ENCODE peak calls at places on chromosomes 2 and 18, in ten cellular contexts. X is naive thymus-derived CD4-positive, alpha-beta T cell; I is aorta; B is upper lobe of left lung; T is A549; S is endodermal cell; Y is cardiac muscle cell; K is testis; F is mesendoderm; W is SJSA1. D is an unnamed sample.

GRCh38 chr2:219718066-219718465 is 90.6 kb downstream of the SLC4A3 start:
- DNase-seq in X (no peak), I (no peak), B (no peak), T (no peak), S (no peak), Y (no peak), K (no peak), F (no peak), W (no peak), D (no peak)

GRCh38 chr2:24984912-24985311 is 13.2 kb upstream of the DNAJC27 start:
- DNase-seq in X (no peak), I (peak), B (no peak), T (no peak), S (peak), Y (peak), K (peak), F (peak), W (no peak), D (no peak)

GRCh38 chr2:72915907-72916742 is 1.2 kb upstream of the EMX1 start:
- DNase-seq in X (peak), I (peak), B (peak), T (peak), S (peak), Y (peak), K (peak), F (peak), W (peak), D (no peak)

GRCh38 chr2:241771286-241772062 is 5.1 kb upstream of the GAL3ST2 start:
- DNase-seq in X (no peak), I (no peak), B (no peak), T (no peak), S (peak), Y (peak), K (peak), F (peak), W (peak), D (peak)

GRCh38 chr2:239161711-239162140 is 239.1 kb downstream of the HDAC4 start:
- DNase-seq in X (no peak), I (peak), B (peak), T (no peak), S (peak), Y (no peak), K (no peak), F (no peak), W (peak), D (no peak)

GRCh38 chr2:205954707-205955106 is 131.3 kb downstream of the INO80D start:
- DNase-seq in X (no peak), I (no peak), B (no peak), T (no peak), S (no peak), Y (no peak), K (no peak), F (no peak), W (no peak), D (no peak)

GRCh38 chr2:225025917-225026571 is 16.2 kb downstream of the DOCK10 start:
- DNase-seq in X (peak), I (no peak), B (peak), T (no peak), S (no peak), Y (peak), K (no peak), F (no peak), W (no peak), D (no peak)

GRCh38 chr2:168392031-168392430 is 64.0 kb upstream of the CERS6 start:
- DNase-seq in X (no peak), I (no peak), B (no peak), T (no peak), S (no peak), Y (no peak), K (no peak), F (no peak), W (no peak), D (no peak)

GRCh38 chr2:38850045-38850444 is 25.7 kb downstream of the DHX57 start:
- DNase-seq in X (no peak), I (no peak), B (no peak), T (no peak), S (no peak), Y (no peak), K (no peak), F (no peak), W (no peak), D (no peak)

GRCh38 chr2:210556355-210556980 is at the start of gene CPS1:
- DNase-seq in X (no peak), I (no peak), B (no peak), T (no peak), S (no peak), Y (no peak), K (no peak), F (no peak), W (no peak), D (no peak)

GRCh38 chr18:47251289-47252120 is at the start of gene SKOR2:
- DNase-seq in X (no peak), I (no peak), B (no peak), T (no peak), S (peak), Y (no peak), K (no peak), F (peak), W (no peak), D (no peak)

GRCh38 chr18:79611040-79611681 is 68.4 kb upstream of the CTDP1 start:
- DNase-seq in X (no peak), I (no peak), B (peak), T (no peak), S (peak), Y (peak), K (peak), F (peak), W (peak), D (no peak)

GRCh38 chr18:3703732-3704176 is 253.8 kb downstream of the TGIF1 start:
- DNase-seq in X (peak), I (peak), B (peak), T (peak), S (peak), Y (peak), K (peak), F (peak), W (no peak), D (no peak)

GRCh38 chr2:241617431-241618154 is 19.4 kb downstream of the THAP4 start:
- DNase-seq in X (peak), I (no peak), B (peak), T (no peak), S (peak), Y (peak), K (no peak), F (peak), W (no peak), D (peak)

GRCh38 chr2:212695426-212695825 is 156.8 kb upstream of the ERBB4 start:
- DNase-seq in X (no peak), I (no peak), B (no peak), T (no peak), S (no peak), Y (no peak), K (no peak), F (no peak), W (no peak), D (no peak)

GRCh38 chr18:32372381-32373061 is 98.2 kb downstream of the GAREM1 start:
- DNase-seq in X (no peak), I (no peak), B (peak), T (peak), S (no peak), Y (no peak), K (no peak), F (peak), W (no peak), D (no peak)

GRCh38 chr2:118593257-118593656 is 254.2 kb downstream of the EN1 start:
- DNase-seq in X (no peak), I (no peak), B (no peak), T (no peak), S (no peak), Y (peak), K (no peak), F (no peak), W (no peak), D (no peak)

GRCh38 chr2:117774716-117775115 is 39.8 kb upstream of the DDX18 start:
- DNase-seq in X (no peak), I (no peak), B (no peak), T (no peak), S (no peak), Y (no peak), K (no peak), F (no peak), W (no peak), D (no peak)

GRCh38 chr2:155748126-155748525 is 584.4 kb downstream of the NR4A2 start:
- DNase-seq in X (no peak), I (no peak), B (no peak), T (no peak), S (no peak), Y (no peak), K (no peak), F (no peak), W (no peak), D (no peak)

GRCh38 chr2:55992465-55992864 is 68.9 kb upstream of the EFEMP1 start:
- DNase-seq in X (no peak), I (peak), B (no peak), T (peak), S (no peak), Y (peak), K (no peak), F (no peak), W (peak), D (no peak)

GRCh38 chr2:85575739-85576138 is 1.6 kb upstream of the VAMP8 start:
- DNase-seq in X (no peak), I (no peak), B (no peak), T (no peak), S (no peak), Y (no peak), K (no peak), F (no peak), W (no peak), D (no peak)

GRCh38 chr2:233945146-233945545 is 28.0 kb downstream of the TRPM8 start:
- DNase-seq in X (no peak), I (no peak), B (no peak), T (no peak), S (no peak), Y (no peak), K (no peak), F (no peak), W (no peak), D (no peak)

GRCh38 chr2:239328306-239329191 is 72.3 kb downstream of the HDAC4 start:
- DNase-seq in X (no peak), I (peak), B (no peak), T (no peak), S (peak), Y (peak), K (peak), F (no peak), W (peak), D (no peak)

GRCh38 chr2:15050483-15050882 is 418.0 kb downstream of the LRATD1 start:
- DNase-seq in X (no peak), I (no peak), B (no peak), T (no peak), S (no peak), Y (no peak), K (no peak), F (no peak), W (no peak), D (no peak)

GRCh38 chr2:39379643-39380524 is 57.2 kb downstream of the MAP4K3 start:
- DNase-seq in X (peak), I (no peak), B (no peak), T (peak), S (no peak), Y (peak), K (no peak), F (no peak), W (no peak), D (no peak)

GRCh38 chr2:102114851-102115497 is 27.6 kb upstream of the IL1R1 start:
- DNase-seq in X (no peak), I (peak), B (peak), T (no peak), S (no peak), Y (peak), K (no peak), F (no peak), W (peak), D (no peak)

GRCh38 chr2:64488050-64488974 is 34.4 kb downstream of the LGALSL start:
- DNase-seq in X (peak), I (peak), B (peak), T (peak), S (peak), Y (peak), K (peak), F (peak), W (peak), D (peak)

GRCh38 chr2:152093464-152093863 is 5.4 kb downstream of the CACNB4 start:
- DNase-seq in X (no peak), I (no peak), B (peak), T (no peak), S (no peak), Y (peak), K (peak), F (no peak), W (no peak), D (no peak)

GRCh38 chr2:102074167-102074778 is 68.3 kb upstream of the IL1R1 start:
- DNase-seq in X (no peak), I (no peak), B (no peak), T (no peak), S (no peak), Y (no peak), K (no peak), F (peak), W (no peak), D (no peak)

GRCh38 chr2:108304975-108305374 is 16.3 kb downstream of the SULT1C2 start:
- DNase-seq in X (no peak), I (no peak), B (no peak), T (no peak), S (no peak), Y (no peak), K (no peak), F (no peak), W (no peak), D (no peak)

GRCh38 chr18:58264846-58265245 is 220.8 kb downstream of the NEDD4L start:
- DNase-seq in X (no peak), I (no peak), B (no peak), T (no peak), S (no peak), Y (no peak), K (no peak), F (no peak), W (no peak), D (no peak)

GRCh38 chr2:161250864-161251436 is 57.3 kb upstream of the PSMD14 start:
- DNase-seq in X (no peak), I (no peak), B (no peak), T (peak), S (peak), Y (peak), K (no peak), F (peak), W (no peak), D (peak)

GRCh38 chr2:220445429-220446105 is 818.1 kb downstream of the SLC4A3 start:
- DNase-seq in X (no peak), I (no peak), B (no peak), T (no peak), S (no peak), Y (peak), K (no peak), F (peak), W (no peak), D (no peak)

GRCh38 chr18:79815657-79816056 is 17.9 kb downstream of the KCNG2 start:
- DNase-seq in X (no peak), I (no peak), B (no peak), T (no peak), S (peak), Y (no peak), K (no peak), F (no peak), W (no peak), D (no peak)

GRCh38 chr2:241798081-241798630 is 10.8 kb upstream of the NEU4 start:
- DNase-seq in X (no peak), I (peak), B (no peak), T (no peak), S (peak), Y (no peak), K (no peak), F (no peak), W (no peak), D (no peak)

GRCh38 chr18:2988041-2988794 is 24.7 kb downstream of the LPIN2 start:
- DNase-seq in X (no peak), I (no peak), B (no peak), T (no peak), S (no peak), Y (peak), K (no peak), F (no peak), W (no peak), D (no peak)

GRCh38 chr2:5664197-5664728 is 27.9 kb upstream of the SOX11 start:
- DNase-seq in X (no peak), I (no peak), B (no peak), T (no peak), S (no peak), Y (no peak), K (no peak), F (no peak), W (no peak), D (no peak)

GRCh38 chr2:57399061-57399460 is 647.5 kb upstream of the VRK2 start:
- DNase-seq in X (no peak), I (no peak), B (no peak), T (no peak), S (no peak), Y (no peak), K (no peak), F (no peak), W (no peak), D (no peak)

GRCh38 chr2:8309131-8309530 is 372.7 kb upstream of the ID2 start:
- DNase-seq in X (no peak), I (no peak), B (no peak), T (no peak), S (peak), Y (no peak), K (no peak), F (no peak), W (no peak), D (no peak)

GRCh38 chr2:43675646-43676321 is 445 bp downstream of the C1GALT1C1L start:
- DNase-seq in X (no peak), I (no peak), B (no peak), T (no peak), S (no peak), Y (no peak), K (no peak), F (no peak), W (no peak), D (no peak)
- H3K27ac ChIP-seq in X (no peak), I (no peak), B (peak), T (peak), S (no peak), Y (no peak), K (no peak), F (no peak), W (no peak), D (no peak)

GRCh38 chr2:196260546-196260945 is 89.2 kb upstream of the STK17B start:
- DNase-seq in X (peak), I (no peak), B (no peak), T (no peak), S (no peak), Y (no peak), K (no peak), F (no peak), W (no peak), D (no peak)
- H3K4me3 ChIP-seq in X (peak), I (no peak), B (no peak), T (no peak), S (no peak), Y (no peak), K (no peak), F (no peak), W (no peak), D (peak)

GRCh38 chr2:172204309-172204708 is 101.6 kb upstream of the DLX2 start:
- DNase-seq in X (no peak), I (no peak), B (no peak), T (no peak), S (no peak), Y (peak), K (no peak), F (no peak), W (no peak), D (no peak)

GRCh38 chr2:172207916-172208315 is 105.2 kb upstream of the DLX2 start:
- DNase-seq in X (no peak), I (no peak), B (no peak), T (no peak), S (no peak), Y (no peak), K (no peak), F (no peak), W (no peak), D (no peak)

GRCh38 chr2:172200495-172201085 is 97.9 kb upstream of the DLX2 start:
- DNase-seq in X (no peak), I (no peak), B (no peak), T (no peak), S (peak), Y (peak), K (peak), F (peak), W (no peak), D (no peak)

GRCh38 chr2:172208881-172209325 is 106.2 kb upstream of the DLX2 start:
- DNase-seq in X (no peak), I (no peak), B (no peak), T (no peak), S (no peak), Y (peak), K (no peak), F (no peak), W (no peak), D (no peak)

DNA sequence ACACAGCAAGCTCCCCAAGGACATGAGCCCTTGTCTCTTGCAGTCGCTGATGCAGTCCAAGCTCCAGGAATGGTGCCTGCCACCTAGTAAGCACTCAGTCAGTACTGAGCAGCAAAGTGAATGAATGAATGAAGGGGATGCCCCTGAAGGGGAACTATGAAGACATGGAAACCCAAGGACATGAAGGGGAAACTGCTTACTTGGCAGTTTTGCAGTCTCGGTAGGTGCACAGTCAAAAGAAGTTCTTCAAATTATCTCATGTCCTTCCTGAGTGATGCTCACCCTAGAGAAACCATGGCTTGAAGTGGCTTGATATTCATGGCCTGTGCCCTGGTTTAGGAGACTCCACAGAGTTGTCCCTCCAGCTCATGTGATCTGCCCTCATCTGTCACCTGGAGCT is 102.1 kb upstream of the DLX2 start:
- DNase-seq in X (no peak), I (no peak), B (no peak), T (no peak), S (no peak), Y (no peak), K (no peak), F (no peak), W (no peak), D (no peak)
- H3K27ac ChIP-seq in X (no peak), I (no peak), B (no peak), T (no peak), S (no peak), Y (no peak), K (no peak), F (no peak), W (no peak), D (no peak)

GRCh38 chr2:33136570-33136969 is 189.8 kb downstream of the LTBP1 start:
- DNase-seq in X (no peak), I (no peak), B (no peak), T (no peak), S (no peak), Y (peak), K (no peak), F (no peak), W (no peak), D (no peak)
- H3K4me3 ChIP-seq in X (no peak), I (peak), B (peak), T (no peak), S (no peak), Y (no peak), K (no peak), F (no peak), W (no peak), D (no peak)

GRCh38 chr2:157804355-157804754 is 71.8 kb downstream of the ACVR1 start:
- DNase-seq in X (no peak), I (no peak), B (no peak), T (no peak), S (no peak), Y (no peak), K (no peak), F (no peak), W (no peak), D (no peak)
- H3K27ac ChIP-seq in X (no peak), I (no peak), B (no peak), T (no peak), S (no peak), Y (no peak), K (no peak), F (no peak), W (no peak), D (no peak)